ENCODE peak calls at places on chromosomes 11 and 22, in five cellular contexts. P is cardiac fibroblast, M is cardiac muscle cell, G is fibroblast of lung, V is coronary artery. L is an unnamed sample.
A peak's percentile ranks its signal among the peaks of the same experiment; 100 is the strongest.

GRCh38 chr22:16914006-16914405 is 88.8 kb upstream of the XKR3 start:
- DNase-seq in V (no peak), G (no peak), M (no peak), P (no peak), L (no peak)

GRCh38 chr11:65931773-65932557 is 12.7 kb downstream of the DRAP1 start:
- DNase-seq in P (peak; percentile 4), V (no peak), M (no peak), G (no peak), L (no peak)

GRCh38 chr22:39169797-39170466 is 17.5 kb upstream of the CBX7 start:
- DNase-seq in G (no peak), M (no peak), V (no peak), P (no peak), L (no peak)

GRCh38 chr11:66478823-66479740 is 1.2 kb upstream of the DPP3 start:
- DNase-seq in M (peak; percentile 24), V (no peak), G (peak; percentile 44), P (peak; percentile 50), L (peak; percentile 44)

GRCh38 chr11:12267921-12268320 is 109.5 kb upstream of the PARVA start:
- DNase-seq in M (no peak), G (no peak), V (no peak), P (no peak), L (no peak)

GRCh38 chr11:132486060-132486459 is 1046.2 kb downstream of the OPCML start:
- DNase-seq in M (no peak), G (no peak), P (no peak), V (no peak), L (no peak)

GRCh38 chr11:64294665-64295289 is 3.7 kb downstream of the KCNK4 start:
- DNase-seq in P (no peak), G (no peak), M (no peak), V (no peak), L (peak; percentile 67)

GRCh38 chr22:30457964-30458363 is 13.9 kb downstream of the SEC14L3 start:
- DNase-seq in P (peak; percentile 12), M (no peak), V (no peak), G (no peak), L (no peak)

GRCh38 chr22:28951969-28952521 is 68.7 kb downstream of the ZNRF3 start:
- DNase-seq in M (no peak), V (no peak), G (peak; percentile 46), P (peak; percentile 16), L (peak; percentile 25)

GRCh38 chr22:27397948-27398330 is 403.6 kb downstream of the MN1 start:
- DNase-seq in G (peak; percentile 85), P (peak; percentile 88), M (no peak), V (peak; percentile 89), L (peak; percentile 73)

GRCh38 chr22:49536571-49537131 is 291.0 kb downstream of the BRD1 start:
- DNase-seq in P (no peak), G (no peak), V (no peak), M (no peak), L (no peak)

GRCh38 chr11:1643146-1643690 is 13.6 kb downstream of the KRTAP5-5 start:
- DNase-seq in P (no peak), M (no peak), V (no peak), G (no peak), L (no peak)

GRCh38 chr22:38754247-38755154 is 1.3 kb downstream of the SUN2 start:
- DNase-seq in G (peak; percentile 86), V (peak; percentile 95), P (peak; percentile 56), M (peak; percentile 41), L (peak; percentile 63)

GRCh38 chr11:61369372-61370348 is 7.5 kb downstream of the TMEM138 start:
- DNase-seq in P (peak; percentile 78), M (no peak), V (no peak), G (peak; percentile 93), L (peak; percentile 90)

GRCh38 chr11:1568451-1568911 is 3.6 kb downstream of the DUSP8 start:
- DNase-seq in M (no peak), P (no peak), G (no peak), V (no peak), L (no peak)

GRCh38 chr11:72685560-72686480 is 11.6 kb upstream of the PDE2A start:
- DNase-seq in G (peak; percentile 65), M (no peak), P (no peak), V (no peak), L (peak; percentile 86)

GRCh38 chr11:63548178-63548577 is 11.6 kb downstream of the PLAAT4 start:
- DNase-seq in M (no peak), P (no peak), V (no peak), G (no peak), L (no peak)

GRCh38 chr22:45515678-45516077 is 13.0 kb downstream of the FBLN1 start:
- DNase-seq in P (no peak), M (no peak), G (no peak), V (no peak), L (no peak)

DNA sequence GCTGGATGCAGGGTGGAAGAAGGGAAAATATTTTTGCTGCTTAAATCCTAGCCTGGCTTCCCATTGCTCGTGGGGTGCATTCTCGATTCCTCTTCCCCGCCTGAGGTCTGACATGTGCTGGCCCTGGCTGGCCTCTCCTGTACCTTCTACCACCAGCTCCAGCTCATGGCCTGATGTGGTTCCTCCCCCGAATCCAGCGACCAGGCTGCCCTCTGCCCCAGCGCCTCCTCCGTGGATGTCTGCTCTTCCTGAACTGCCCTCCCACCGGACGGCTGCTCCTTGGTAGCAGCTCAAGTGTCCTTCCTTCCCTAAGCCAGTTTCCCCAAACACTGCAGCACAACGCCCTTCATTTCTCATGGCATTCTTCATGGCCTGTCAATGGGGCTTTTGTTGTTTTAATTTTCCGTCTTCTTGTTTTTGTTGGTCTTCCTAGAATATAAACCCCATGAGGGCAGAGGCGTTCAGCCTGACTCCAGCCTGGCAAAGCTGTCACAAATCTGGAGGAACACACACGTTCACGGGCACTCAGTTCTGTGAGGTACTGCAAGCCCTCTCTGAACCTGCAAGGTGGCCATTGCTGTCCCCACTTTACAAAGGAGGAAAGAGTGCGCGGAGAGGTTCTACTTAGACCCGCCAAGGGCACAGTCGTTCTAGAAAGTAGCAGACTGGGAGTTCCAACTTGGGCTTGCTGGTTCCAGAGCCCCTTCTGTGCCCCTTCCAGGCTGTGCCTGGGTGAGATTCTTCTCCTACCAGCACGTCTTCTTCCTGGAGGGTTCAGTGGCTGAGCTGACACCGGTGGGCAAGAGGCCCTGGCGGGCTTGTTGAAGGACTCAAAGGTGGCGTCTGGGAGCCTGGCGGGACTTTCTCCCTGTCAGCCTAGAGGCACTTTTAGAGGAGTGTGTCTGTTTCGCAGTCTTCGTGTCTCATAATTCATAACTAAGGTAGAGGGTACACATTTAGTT is 955 bp upstream of the LRP5 start:
- DNase-seq in P (no peak), V (no peak), M (no peak), G (no peak), L (no peak)
- H3K4me3 ChIP-seq in P (peak overlapping the region; percentile 30), V (peak overlapping the region; percentile 84), M (peak overlapping the region; percentile 19), G (no peak overlapping the region), L (peak overlapping the region; percentile 43)

GRCh38 chr11:133576351-133576750 is 44.0 kb upstream of the OPCML start:
- DNase-seq in G (no peak), V (no peak), M (no peak), P (no peak), L (no peak)
- TF ChIP-seq CTCF in G (no peak), V (no peak), M (no peak), P (no peak), L (no peak)

DNA sequence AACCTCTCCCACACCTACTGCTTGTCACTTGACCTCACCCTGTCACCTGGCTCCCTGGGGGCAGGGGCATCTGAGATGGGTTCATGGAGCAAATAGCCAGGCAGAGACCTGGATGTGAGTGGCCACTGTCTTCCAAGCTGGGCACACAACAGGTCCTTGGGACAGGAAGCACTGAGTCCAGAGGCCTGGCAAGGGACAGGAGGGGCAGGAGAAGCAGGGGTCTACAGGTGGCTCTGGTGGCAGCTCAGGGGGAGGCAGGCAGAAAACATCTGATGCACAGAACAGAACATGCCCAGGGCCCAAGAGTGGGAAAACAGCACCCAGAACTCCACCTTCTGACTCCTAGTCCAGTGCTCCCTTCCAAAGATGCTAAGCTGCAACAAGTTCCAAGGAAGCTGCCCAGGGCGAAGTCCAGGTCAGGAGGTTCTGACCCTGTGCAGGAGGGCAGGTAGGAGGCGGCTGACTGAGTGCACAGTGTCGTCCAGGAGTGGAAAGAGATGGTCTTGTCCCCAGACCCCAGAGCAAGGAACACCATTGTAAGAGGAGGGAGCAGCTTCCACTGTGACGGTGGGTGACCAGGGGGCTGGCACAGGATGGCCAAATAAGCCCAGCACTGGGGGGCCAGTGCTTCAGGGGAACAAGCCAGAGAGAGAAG is 3.5 kb downstream of the TNFRSF13C start:
- DNase-seq in P (no peak), V (no peak), G (no peak), M (no peak), L (no peak)
- H3K4me3 ChIP-seq in P (no peak overlapping the region), V (no peak overlapping the region), G (no peak overlapping the region), M (no peak overlapping the region), L (no peak overlapping the region)

DNA sequence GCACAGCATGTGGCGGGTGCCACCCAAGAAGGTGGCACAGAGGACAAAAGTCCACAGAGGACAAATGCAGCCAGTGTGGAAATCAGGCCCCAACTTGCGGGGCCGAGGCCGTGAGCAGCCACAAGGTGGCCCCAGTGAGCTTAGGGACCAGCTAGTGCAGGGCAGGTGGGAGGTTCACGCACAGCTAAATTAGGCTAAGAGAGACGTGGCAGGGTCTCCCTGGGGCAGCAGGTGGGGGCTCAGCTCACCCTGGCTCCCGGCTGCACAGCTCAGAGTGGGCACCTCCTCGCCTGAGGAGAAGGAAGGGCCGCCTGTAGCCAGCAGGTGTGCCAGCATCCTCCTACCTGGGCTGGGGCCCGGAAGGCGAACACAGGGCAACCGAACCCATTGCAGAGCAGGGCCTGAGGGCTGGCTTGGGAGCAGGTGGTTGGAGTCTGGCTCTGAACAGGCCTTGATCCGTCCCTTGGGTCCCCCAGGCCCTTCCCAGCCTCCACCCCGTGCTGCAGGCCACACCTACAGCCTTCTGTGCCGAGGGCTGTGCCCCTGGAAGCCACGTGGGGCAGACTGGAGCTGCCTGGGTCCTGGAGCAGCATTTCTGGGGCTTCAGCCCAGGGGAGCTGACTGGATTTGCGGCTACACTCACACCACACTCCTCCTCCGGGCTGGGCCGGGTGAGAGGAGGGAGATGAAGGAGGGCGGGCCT is 26.1 kb upstream of the CELSR1 start:
- DNase-seq in P (peak; percentile 56), M (peak; percentile 81), G (peak; percentile 51), V (no peak), L (peak; percentile 41)
- TF ChIP-seq CTCF in P (peak; percentile 89), M (peak; percentile 82), G (peak; percentile 56), V (peak; percentile 55), L (peak; percentile 75)

DNA sequence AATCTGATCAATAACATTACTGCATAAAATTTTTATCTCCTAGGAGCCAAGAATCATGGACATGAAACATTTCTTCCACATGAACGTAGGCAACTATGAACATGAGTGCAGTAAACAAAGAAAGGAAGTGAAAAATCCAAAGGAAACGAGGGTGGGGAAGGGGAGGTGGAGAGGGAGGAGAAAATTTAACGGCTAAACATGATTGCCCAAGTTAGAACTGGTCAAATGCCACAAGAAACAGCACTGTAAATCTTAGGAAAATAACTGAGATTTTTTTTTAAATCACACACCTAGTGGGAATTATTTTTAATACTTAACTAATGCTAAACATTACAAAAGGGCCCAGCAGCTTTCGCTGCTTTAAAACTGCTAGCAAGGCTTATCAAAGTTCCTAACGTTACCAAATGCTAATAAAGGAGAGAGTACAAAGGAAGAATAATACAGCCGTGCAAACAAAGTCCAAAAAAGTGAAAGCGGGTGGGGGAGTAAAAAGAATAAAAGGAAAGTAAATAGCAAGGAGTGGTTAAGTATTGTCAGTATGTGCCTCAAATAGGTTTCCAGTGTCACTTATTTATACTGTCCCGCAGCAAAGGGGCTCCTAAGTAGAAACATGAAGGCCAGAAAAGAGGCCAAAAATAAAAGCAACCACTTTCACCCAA is 13.7 kb downstream of the NARS2 start:
- DNase-seq in G (peak; percentile 43), M (no peak), V (no peak), P (peak; percentile 66), L (peak; percentile 16)
- H3K4me3 ChIP-seq in G (peak overlapping the region; percentile 3), M (no peak overlapping the region), V (peak overlapping the region; percentile 34), P (no peak overlapping the region), L (no peak overlapping the region)